ENCODE peak calls at places on chromosome 9, in five cellular contexts. J, I, G, K and R are unnamed samples.

GRCh38 chr9:83429229-83429628 is 109.0 kb downstream of the FRMD3 start:
- DNase-seq in J (no peak), I (no peak), G (no peak), K (no peak), R (no peak)

GRCh38 chr9:97906236-97906831 is 16.0 kb downstream of the TRMO start:
- DNase-seq in J (peak), I (no peak), G (no peak), K (no peak), R (no peak)

GRCh38 chr9:130364619-130365322 is 80.0 kb upstream of the ASS1 start:
- DNase-seq in J (no peak), I (no peak), G (peak), K (no peak), R (no peak)

GRCh38 chr9:103617046-103617445 is 477.1 kb upstream of the SMC2 start:
- DNase-seq in J (no peak), I (no peak), G (no peak), K (no peak), R (no peak)

GRCh38 chr9:114177423-114178064 is 22.2 kb downstream of the COL27A1 start:
- DNase-seq in J (peak), I (peak), G (no peak), K (no peak), R (no peak)

GRCh38 chr9:81264516-81264915 is 424.8 kb downstream of the TLE1 start:
- DNase-seq in J (peak), I (peak), G (no peak), K (no peak), R (no peak)

GRCh38 chr9:4873066-4873465 is 80.3 kb downstream of the RCL1 start:
- DNase-seq in J (no peak), I (no peak), G (no peak), K (no peak), R (no peak)

GRCh38 chr9:92726971-92727715 is 37.5 kb downstream of the BICD2 start:
- DNase-seq in J (no peak), I (peak), G (no peak), K (no peak), R (peak)

GRCh38 chr9:82912639-82913038 is 150.3 kb downstream of the RASEF start:
- DNase-seq in J (no peak), I (no peak), G (no peak), K (no peak), R (no peak)

GRCh38 chr9:114082017-114082735 is 4.1 kb upstream of the AMBP start:
- DNase-seq in J (peak), I (peak), G (peak), K (peak), R (peak)

GRCh38 chr9:105737205-105737604 is 42.9 kb downstream of the TMEM38B start:
- DNase-seq in J (no peak), I (no peak), G (no peak), K (no peak), R (no peak)

GRCh38 chr9:27280858-27281257 is 16.1 kb downstream of the EQTN start:
- DNase-seq in J (no peak), I (no peak), G (no peak), K (no peak), R (no peak)

GRCh38 chr9:20579544-20580309 is 42.6 kb downstream of the MLLT3 start:
- DNase-seq in J (no peak), I (no peak), G (no peak), K (no peak), R (no peak)

GRCh38 chr9:70490478-70490877 is 76.0 kb upstream of the KLF9 start:
- DNase-seq in J (no peak), I (no peak), G (no peak), K (no peak), R (no peak)

GRCh38 chr9:115649991-115650472 is 503.6 kb upstream of the PAPPA start:
- DNase-seq in J (peak), I (peak), G (no peak), K (no peak), R (no peak)

GRCh38 chr9:91840469-91840868 is 109.6 kb downstream of the ROR2 start:
- DNase-seq in J (no peak), I (no peak), G (no peak), K (no peak), R (no peak)

GRCh38 chr9:63728287-63728686 is 1556.7 kb downstream of the FOXD4L5 start:
- DNase-seq in J (no peak), I (no peak), G (no peak), K (no peak), R (no peak)

GRCh38 chr9:70389642-70390266 is 24.7 kb downstream of the KLF9 start:
- DNase-seq in J (peak), I (peak), G (no peak), K (no peak), R (no peak)

GRCh38 chr9:120711354-120711753 is 2.9 kb downstream of the MEGF9 start:
- DNase-seq in J (no peak), I (no peak), G (no peak), K (no peak), R (no peak)

GRCh38 chr9:23341346-23341745 is 484.7 kb downstream of the ELAVL2 start:
- DNase-seq in J (no peak), I (no peak), G (no peak), K (no peak), R (no peak)

GRCh38 chr9:117783828-117784227 is 79.6 kb downstream of the TLR4 start:
- DNase-seq in J (no peak), I (no peak), G (no peak), K (no peak), R (peak)

GRCh38 chr9:16247188-16247875 is 623.1 kb downstream of the BNC2 start:
- DNase-seq in J (peak), I (peak), G (no peak), K (no peak), R (no peak)

GRCh38 chr9:15271403-15271802 is 35.6 kb downstream of the TTC39B start:
- DNase-seq in J (no peak), I (no peak), G (no peak), K (no peak), R (no peak)

GRCh38 chr9:26656003-26656940 is 236.3 kb downstream of the CAAP1 start:
- DNase-seq in J (peak), I (peak), G (peak), K (peak), R (peak)

GRCh38 chr9:132947751-132948150 is 3.3 kb upstream of the TSC1 start:
- DNase-seq in J (no peak), I (no peak), G (no peak), K (no peak), R (no peak)

GRCh38 chr9:15720861-15721260 is 168.0 kb downstream of the CCDC171 start:
- DNase-seq in J (no peak), I (no peak), G (no peak), K (no peak), R (no peak)

GRCh38 chr9:4994166-4994890 is 9.3 kb downstream of the JAK2 start:
- DNase-seq in J (no peak), I (no peak), G (no peak), K (no peak), R (no peak)

GRCh38 chr9:98785333-98785933 is 10.9 kb downstream of the ANKS6 start:
- DNase-seq in J (no peak), I (no peak), G (no peak), K (no peak), R (no peak)

GRCh38 chr9:33817327-33818166 is 587 bp downstream of the UBE2R2 start:
- DNase-seq in J (peak), I (peak), G (peak), K (no peak), R (peak)

GRCh38 chr9:130672466-130672865 is 8.1 kb downstream of the PRDM12 start:
- DNase-seq in J (no peak), I (no peak), G (no peak), K (no peak), R (no peak)

GRCh38 chr9:26262431-26262830 is 584.2 kb upstream of the TUSC1 start:
- DNase-seq in J (peak), I (peak), G (no peak), K (no peak), R (no peak)

GRCh38 chr9:114908796-114909448 is 21.5 kb downstream of the TNFSF8 start:
- DNase-seq in J (peak), I (peak), G (no peak), K (no peak), R (no peak)

GRCh38 chr9:72294952-72295351 is 70.1 kb downstream of the ZFAND5 start:
- DNase-seq in J (no peak), I (no peak), G (no peak), K (no peak), R (no peak)

GRCh38 chr9:96021616-96022444 is 146.3 kb downstream of the ERCC6L2 start:
- DNase-seq in J (no peak), I (no peak), G (no peak), K (no peak), R (no peak)

GRCh38 chr9:79353856-79354520 is 217.8 kb upstream of the TLE4 start:
- DNase-seq in J (peak), I (peak), G (no peak), K (no peak), R (no peak)

GRCh38 chr9:135929656-135930445 is 22.5 kb upstream of the CAMSAP1 start:
- DNase-seq in J (no peak), I (no peak), G (no peak), K (no peak), R (no peak)

GRCh38 chr9:99433555-99433954 is 211.5 kb downstream of the SEC61B start:
- DNase-seq in J (peak), I (peak), G (peak), K (peak), R (peak)

GRCh38 chr9:74951725-74952151 is 974 bp downstream of the C9orf40 start:
- DNase-seq in J (peak), I (peak), G (peak), K (no peak), R (peak)

GRCh38 chr9:74952281-74953151 is at the start of gene C9orf40:
- DNase-seq in J (peak), I (peak), G (peak), K (peak), R (peak)

GRCh38 chr9:74951107-74951720 is 1.5 kb downstream of the C9orf40 start:
- DNase-seq in J (no peak), I (no peak), G (peak), K (no peak), R (no peak)

GRCh38 chr9:74950456-74950855 is 2.3 kb downstream of the C9orf40 start:
- DNase-seq in J (no peak), I (no peak), G (no peak), K (no peak), R (no peak)

DNA sequence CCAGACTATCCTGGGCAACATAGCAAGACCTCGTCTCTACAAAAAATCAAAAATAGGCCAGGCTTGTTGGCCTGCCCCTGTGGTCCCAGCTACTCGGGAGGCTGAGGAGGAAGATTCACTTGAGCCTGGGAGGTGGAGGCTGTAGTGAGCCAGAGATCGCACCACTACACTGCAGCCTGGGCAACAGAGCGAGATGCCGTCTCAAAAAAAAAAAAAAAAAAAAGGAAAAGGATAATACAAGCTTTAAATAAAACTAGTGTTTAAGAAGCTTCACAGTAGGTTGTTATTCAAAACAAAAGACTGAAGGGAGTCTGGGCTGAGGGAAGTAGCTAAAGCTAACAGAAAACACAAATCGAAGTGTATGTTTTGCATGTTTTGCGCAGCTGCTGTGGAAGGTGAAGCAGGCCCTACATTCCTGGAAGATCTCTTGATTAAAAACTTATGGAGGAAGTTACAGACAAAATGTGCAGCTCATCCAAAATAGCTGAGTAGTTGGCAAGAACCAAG is 576 bp upstream of the C9orf40 start:
- DNase-seq in J (no peak), I (no peak), G (no peak), K (no peak), R (peak)
- H3K4me3 ChIP-seq in J (peak), I (peak), G (peak), K (peak), R (peak)

GRCh38 chr9:94913550-94913949 is 187.1 kb downstream of the AOPEP start:
- DNase-seq in J (no peak), I (no peak), G (no peak), K (no peak), R (no peak)
- H3K4me2 ChIP-seq in J (no peak), I (no peak), G (peak), K (peak), R (no peak)

DNA sequence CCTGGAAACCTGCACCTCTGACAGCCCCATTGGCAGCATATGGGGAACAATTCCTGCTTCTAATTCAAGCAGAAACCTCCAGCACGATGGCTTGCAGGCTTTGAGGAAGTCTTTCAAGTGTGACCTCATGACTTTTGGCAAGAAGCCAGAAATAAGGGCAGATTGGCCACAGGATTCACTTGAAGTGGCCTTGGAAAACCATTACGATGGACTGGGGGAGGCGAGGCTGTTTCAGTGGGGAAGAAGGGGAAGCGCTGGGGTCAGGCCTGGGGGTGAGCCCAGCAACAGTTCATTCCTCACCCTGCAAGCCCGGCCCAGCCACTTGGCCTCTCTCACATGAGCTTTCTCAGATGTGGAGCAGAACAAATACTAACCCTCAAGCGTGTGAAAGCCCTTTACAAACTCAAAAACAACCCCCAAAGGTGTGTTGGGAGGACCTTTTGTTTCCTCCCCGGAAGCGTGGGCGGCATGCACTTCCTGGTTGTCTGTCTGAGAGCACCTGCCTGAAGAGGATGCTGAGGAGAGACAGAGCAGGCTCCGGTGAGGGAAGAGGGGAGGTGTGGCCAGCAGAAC is 26.9 kb upstream of the EEIG1 start:
- DNase-seq in J (peak), I (peak), G (peak), K (peak), R (peak)
- TF ChIP-seq CTCF in J (no peak), I (no peak), G (no peak), K (no peak), R (no peak)

DNA sequence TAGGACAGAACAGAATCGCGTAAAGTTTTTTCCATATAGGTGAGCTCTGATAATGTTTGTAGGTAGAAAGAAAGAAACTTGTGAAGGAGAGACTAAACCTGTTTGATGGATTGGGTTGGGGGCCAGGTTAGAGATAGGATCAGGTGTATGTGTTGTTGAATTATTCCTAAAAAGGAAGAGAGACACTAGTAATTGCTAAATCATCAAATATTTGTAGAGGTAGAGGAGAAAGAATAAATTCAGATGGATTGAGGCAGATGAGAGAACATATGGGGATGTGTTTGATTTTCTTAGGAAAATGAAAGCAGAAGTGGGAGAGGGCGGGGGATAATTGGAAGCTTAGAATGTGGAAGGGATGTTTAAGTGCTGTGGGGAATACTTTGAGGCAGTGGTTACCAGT is 7.7 kb downstream of the ZCCHC7 start:
- DNase-seq in J (no peak), I (no peak), G (no peak), K (no peak), R (no peak)
- H3K4me3 ChIP-seq in J (no peak), I (no peak), G (no peak), K (no peak), R (no peak)

GRCh38 chr9:136964171-136964689 is 12.2 kb downstream of the LCN12 start:
- DNase-seq in J (no peak), I (no peak), G (peak), K (no peak), R (no peak)
- H3K4me2 ChIP-seq in J (no peak), I (no peak), G (peak), K (peak), R (no peak)

GRCh38 chr9:127199001-127199791 is 65.4 kb upstream of the GARNL3 start:
- DNase-seq in J (peak), I (peak), G (peak), K (peak), R (peak)

GRCh38 chr9:127198587-127198986 is 66.0 kb upstream of the GARNL3 start:
- DNase-seq in J (no peak), I (no peak), G (no peak), K (no peak), R (no peak)

GRCh38 chr9:127196826-127197145 is 67.8 kb upstream of the GARNL3 start:
- DNase-seq in J (no peak), I (no peak), G (no peak), K (no peak), R (no peak)

GRCh38 chr9:127197186-127197860 is 67.3 kb upstream of the GARNL3 start:
- DNase-seq in J (no peak), I (no peak), G (no peak), K (no peak), R (no peak)

DNA sequence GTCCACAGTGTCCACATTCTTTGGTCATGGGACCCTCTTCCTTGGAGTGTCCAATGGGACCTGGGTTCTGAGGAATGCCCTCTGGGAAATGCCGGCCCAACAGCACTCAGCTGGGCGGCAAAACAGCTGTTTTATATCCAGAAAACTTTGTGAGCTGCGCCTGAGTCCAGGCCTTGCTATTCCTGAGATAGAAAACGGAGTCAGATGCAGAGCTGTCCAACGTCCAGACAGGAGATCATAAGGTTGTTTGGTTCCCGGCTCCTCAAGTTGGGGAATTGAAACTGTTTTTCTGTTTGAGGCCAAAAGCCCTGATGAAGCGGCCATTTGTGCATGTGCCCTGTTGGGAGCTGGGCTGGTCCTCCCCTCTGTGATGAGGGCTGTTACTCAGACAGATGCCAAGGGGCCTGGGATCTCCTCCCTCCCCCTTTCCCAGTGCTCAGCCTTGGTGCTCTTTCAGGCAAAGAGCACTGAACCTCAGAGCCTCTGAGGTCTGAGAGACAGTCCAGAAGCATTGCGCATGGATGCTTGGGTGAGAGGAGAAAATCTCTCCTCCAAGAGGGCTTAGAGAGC is 66.6 kb upstream of the GARNL3 start:
- DNase-seq in J (no peak), I (peak), G (no peak), K (no peak), R (no peak)
- TF ChIP-seq CTCF in J (no peak), I (no peak), G (no peak), K (no peak), R (no peak)

DNA sequence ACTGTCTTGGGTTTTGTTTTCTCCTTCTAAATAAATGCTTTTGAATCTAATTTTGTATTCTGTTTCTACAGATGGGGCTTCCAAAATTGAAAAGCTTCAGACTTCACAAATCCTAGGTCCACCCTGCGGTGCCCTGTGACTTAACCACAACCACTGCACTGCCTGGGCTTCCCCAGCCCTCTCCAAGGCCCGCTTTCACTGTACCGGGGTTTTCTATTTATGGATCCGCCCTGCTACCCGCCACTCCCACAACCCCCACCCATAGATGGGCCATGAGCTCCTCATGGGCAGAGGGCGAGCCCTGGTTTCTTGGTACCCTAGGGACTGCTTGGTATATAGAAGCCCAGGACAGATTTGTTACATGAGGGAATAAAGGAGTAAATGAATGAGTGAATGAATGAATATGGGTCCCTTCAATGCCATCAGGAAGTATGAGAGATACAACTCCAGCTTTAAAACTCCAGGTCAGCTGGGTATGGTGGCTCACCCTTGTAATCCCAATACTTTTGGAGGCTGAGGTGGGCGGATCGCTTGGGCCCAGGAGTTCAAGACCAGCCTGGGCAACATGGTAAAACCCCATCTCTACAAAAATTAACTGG is 39.8 kb upstream of the NEK6 start:
- DNase-seq in J (no peak), I (no peak), G (no peak), K (no peak), R (no peak)
- H3K4me3 ChIP-seq in J (no peak), I (no peak), G (no peak), K (no peak), R (peak)